ENCODE peak calls at places on chromosomes 3 and 15, in six cellular contexts. Z is stomach, I is uterus, G is upper lobe of left lung, F is HepG2, E is body of pancreas. Q is an unnamed sample. For H3K27me3, the result is how much of the 10 kb centered on the place peaks cover.

GRCh38 chr3:30302027-30302426 is 304.4 kb upstream of the TGFBR2 start:
- DNase-seq in Z (no peak), I (no peak), G (no peak), F (peak), E (no peak), Q (no peak)

GRCh38 chr3:158108596-158108995 is 1.3 kb upstream of the RSRC1 start:
- DNase-seq in I (no peak), Z (no peak), F (no peak), G (no peak), E (no peak), Q (no peak)

GRCh38 chr3:79329154-79329553 is 438.6 kb downstream of the ROBO1 start:
- DNase-seq in F (no peak), G (no peak), E (no peak), Z (no peak), I (no peak), Q (no peak)

GRCh38 chr3:43178891-43179366 is 73.0 kb upstream of the POMGNT2 start:
- DNase-seq in F (peak), Z (peak), E (peak), I (no peak), G (peak), Q (no peak)

GRCh38 chr15:90903733-90904536 is 833 bp downstream of the MAN2A2 start:
- DNase-seq in F (peak), I (no peak), E (peak), G (peak), Z (peak), Q (no peak)

GRCh38 chr15:46955576-46955975 is 761.7 kb upstream of the SEMA6D start:
- DNase-seq in E (no peak), F (no peak), Z (no peak), I (no peak), G (no peak), Q (no peak)

GRCh38 chr15:80514071-80514780 is 110.0 kb downstream of the ARNT2 start:
- DNase-seq in G (no peak), I (no peak), Z (no peak), E (no peak), F (no peak), Q (no peak)

GRCh38 chr3:25284249-25284648 is 143.8 kb upstream of the RARB start:
- DNase-seq in F (no peak), I (no peak), G (no peak), Z (no peak), E (no peak), Q (no peak)

GRCh38 chr15:48388017-48388936 is 57.0 kb downstream of the DUT start:
- DNase-seq in Z (no peak), F (no peak), E (no peak), G (no peak), I (no peak), Q (no peak)

GRCh38 chr3:76991165-76991564 is 48.7 kb upstream of the ROBO2 start:
- DNase-seq in I (no peak), G (no peak), E (no peak), F (no peak), Z (no peak), Q (no peak)

GRCh38 chr15:38201714-38202113 is 50.9 kb upstream of the SPRED1 start:
- DNase-seq in G (no peak), E (no peak), I (no peak), Z (no peak), F (peak), Q (no peak)

GRCh38 chr3:38226273-38226672 is 39.3 kb upstream of the SLC22A13 start:
- DNase-seq in I (no peak), G (no peak), F (no peak), Z (no peak), E (no peak), Q (no peak)

GRCh38 chr3:139630532-139630931 is 47.2 kb downstream of the NMNAT3 start:
- DNase-seq in Z (no peak), E (no peak), G (no peak), I (no peak), F (no peak), Q (no peak)

GRCh38 chr15:66027268-66027806 is 158.0 kb downstream of the RAB11A start:
- DNase-seq in Z (peak), I (no peak), E (no peak), G (no peak), F (no peak), Q (no peak)

DNA sequence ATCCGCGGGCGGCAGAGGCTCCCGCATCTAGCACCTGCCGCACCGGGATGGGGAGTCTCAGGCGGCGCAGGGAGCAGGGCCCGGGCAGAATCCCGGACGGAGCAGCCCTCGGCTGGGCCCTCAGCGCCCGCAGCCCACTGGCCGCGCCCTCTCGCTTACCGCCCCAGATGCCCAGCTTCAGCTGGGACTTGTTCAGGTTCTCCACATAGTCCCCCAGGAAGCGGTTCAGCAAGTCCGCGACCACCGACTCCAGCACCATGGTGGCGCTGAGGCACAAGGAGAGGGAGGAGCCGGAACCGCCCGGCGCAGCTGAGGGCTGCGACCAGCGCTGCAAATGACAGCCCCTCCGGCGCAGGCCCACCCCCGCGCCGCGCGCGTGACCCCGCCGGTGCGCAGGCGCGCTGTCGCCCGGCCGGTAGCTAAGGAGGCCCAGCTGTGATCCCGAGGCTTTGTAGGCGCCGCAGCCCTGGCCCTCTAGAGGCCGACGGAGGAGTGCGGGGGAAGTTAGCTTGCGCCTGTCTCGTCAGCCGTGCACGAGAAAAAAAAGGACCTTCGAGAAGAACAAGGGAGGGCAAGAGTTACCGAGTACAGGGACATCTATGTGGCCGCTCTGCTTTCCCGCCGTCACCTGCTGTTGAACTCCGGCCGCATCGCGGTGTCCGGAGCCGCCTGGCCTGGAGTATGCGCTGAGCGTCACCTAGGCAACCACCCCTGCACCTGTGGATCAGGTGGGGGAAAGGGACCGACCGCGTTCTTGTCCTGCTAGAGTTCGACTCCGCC is at the start of gene VPS13C:
- DNase-seq in Z (peak), E (peak), I (peak), G (peak), F (peak), Q (peak)
- TF ChIP-seq POLR2A in Z (no peak), E (peak), I (peak), G (peak), F (peak), Q (peak)

GRCh38 chr15:25675396-25675795 is 187.7 kb downstream of the ATP10A start:
- DNase-seq in Z (no peak), E (no peak), F (no peak), G (no peak), I (no peak), Q (no peak)
- H3K27ac ChIP-seq in Z (peak), E (no peak), F (no peak), G (no peak), I (peak), Q (peak)

DNA sequence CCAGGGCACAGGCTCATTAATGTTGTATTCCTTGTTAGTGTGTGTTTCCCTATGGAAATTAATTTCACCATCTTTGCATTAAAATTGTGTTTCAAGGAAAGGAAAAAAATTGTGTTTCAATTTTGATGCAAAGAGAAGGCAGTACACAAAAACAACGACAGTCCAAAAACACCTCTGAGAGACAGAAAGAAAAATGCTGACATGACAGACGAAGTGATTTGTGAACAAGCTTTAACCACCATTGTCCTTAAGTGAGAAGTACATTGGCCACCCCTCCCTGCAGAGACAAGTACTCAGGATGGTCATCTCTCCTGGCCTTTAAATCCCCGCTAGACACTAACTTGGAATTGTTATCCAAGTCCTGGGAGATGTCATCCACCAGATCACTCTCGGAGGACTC is 50.2 kb upstream of the MTMR10 start:
- DNase-seq in G (no peak), F (no peak), E (no peak), I (no peak), Z (no peak), Q (no peak)
- H3K27me3 ChIP-seq in G (under half), F (under half), E (under half), I (under half), Z (under half), Q (under half)

GRCh38 chr15:98958076-98958475 is 49.5 kb downstream of the PGPEP1L start:
- DNase-seq in G (no peak), F (no peak), Z (no peak), I (no peak), E (no peak), Q (no peak)

GRCh38 chr15:98958918-98959639 is 48.5 kb downstream of the PGPEP1L start:
- DNase-seq in Z (no peak), E (no peak), I (no peak), G (no peak), F (no peak), Q (no peak)

GRCh38 chr15:98963459-98963858 is 44.1 kb downstream of the PGPEP1L start:
- DNase-seq in F (no peak), G (no peak), Z (no peak), I (no peak), E (no peak), Q (no peak)

GRCh38 chr15:98959640-98960007 is 48.0 kb downstream of the PGPEP1L start:
- DNase-seq in G (no peak), Z (no peak), I (no peak), F (no peak), E (no peak), Q (no peak)

GRCh38 chr15:98960555-98961050 is 47.0 kb downstream of the PGPEP1L start:
- DNase-seq in Z (no peak), E (no peak), G (no peak), I (no peak), F (no peak), Q (no peak)
- TF ChIP-seq POLR2A in Z (no peak), E (no peak), G (no peak), I (no peak), F (no peak), Q (no peak)

DNA sequence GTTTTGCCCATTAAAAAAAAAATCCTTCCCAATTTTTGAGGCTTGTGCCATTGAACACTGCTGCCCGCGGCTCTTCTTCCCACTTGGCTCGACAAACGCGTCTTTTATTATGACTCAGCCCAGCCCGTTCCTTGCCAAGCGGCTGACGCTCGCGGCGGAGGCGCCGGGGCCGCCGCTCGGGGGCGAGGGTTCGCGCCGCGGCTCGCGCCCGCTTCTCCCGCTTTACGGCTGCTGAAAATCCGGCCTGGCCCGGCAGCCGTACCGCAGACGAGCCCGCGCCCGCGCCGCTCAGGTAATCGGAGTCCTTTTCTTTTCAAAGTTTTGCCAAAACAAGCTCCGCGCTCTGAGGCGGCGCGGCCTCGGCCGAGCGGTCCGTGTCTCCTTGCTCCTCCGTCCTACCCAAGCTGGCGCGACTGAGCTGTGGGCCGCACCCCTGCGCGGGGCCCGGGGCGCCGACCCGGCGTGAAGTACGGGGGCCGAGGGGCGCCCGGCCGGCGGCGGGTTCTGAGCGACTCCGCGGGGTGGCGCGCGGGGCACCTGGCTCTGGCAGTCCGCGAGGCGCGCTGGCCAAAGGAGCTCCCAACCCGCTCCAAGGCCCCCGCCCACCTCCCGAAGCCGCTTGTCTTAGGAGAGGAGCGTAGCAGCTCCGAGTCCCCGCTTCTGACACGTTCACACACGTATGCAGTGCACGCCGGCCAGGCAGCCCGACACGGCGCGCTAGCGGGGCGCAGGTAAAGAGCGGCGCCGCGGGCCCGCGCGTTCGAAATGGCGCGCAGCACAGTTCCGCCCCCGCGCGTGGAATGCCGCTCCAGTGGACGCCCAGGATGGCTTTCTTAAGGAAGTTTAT is 418.2 kb upstream of the NAALADL2 start:
- DNase-seq in F (peak), E (peak), G (peak), Z (peak), I (peak), Q (peak)
- H3K27ac ChIP-seq in F (no peak), E (peak), G (peak), Z (peak), I (peak), Q (peak)